ENCODE peak calls at places on chromosome 18, in nine cellular contexts. X, A, I, D, L, E, G, V and S are unnamed samples.

GRCh38 chr18:13178976-13179375 is 39.6 kb upstream of the LDLRAD4 start:
- DNase-seq in X (no peak), A (no peak), I (peak), D (no peak), L (no peak), E (peak), G (no peak), V (no peak), S (peak)

GRCh38 chr18:58335223-58335622 is 291.2 kb downstream of the NEDD4L start:
- DNase-seq in X (no peak), A (no peak), I (no peak), D (no peak), L (no peak), E (no peak), G (no peak), V (no peak), S (no peak)

GRCh38 chr18:48408111-48408726 is 964 bp downstream of the ZBTB7C start:
- DNase-seq in X (no peak), A (no peak), I (no peak), D (peak), L (no peak), E (no peak), G (peak), V (peak), S (no peak)

GRCh38 chr18:50610349-50610748 is 50.5 kb downstream of the MAPK4 start:
- DNase-seq in X (no peak), A (no peak), I (no peak), D (no peak), L (no peak), E (no peak), G (no peak), V (no peak), S (no peak)

GRCh38 chr18:7577706-7578105 is 10.6 kb downstream of the PTPRM start:
- DNase-seq in X (no peak), A (no peak), I (peak), D (no peak), L (no peak), E (peak), G (no peak), V (no peak), S (no peak)

GRCh38 chr18:70335892-70336726 is 47.3 kb downstream of the SOCS6 start:
- DNase-seq in X (no peak), A (no peak), I (no peak), D (no peak), L (peak), E (no peak), G (no peak), V (no peak), S (no peak)

GRCh38 chr18:58125183-58125582 is 81.2 kb downstream of the NEDD4L start:
- DNase-seq in X (no peak), A (no peak), I (no peak), D (no peak), L (no peak), E (peak), G (no peak), V (no peak), S (peak)

GRCh38 chr18:46756172-46756558 is 688 bp downstream of the ST8SIA5 start:
- DNase-seq in X (no peak), A (no peak), I (no peak), D (no peak), L (no peak), E (no peak), G (no peak), V (no peak), S (no peak)

GRCh38 chr18:9849407-9849961 is 36.3 kb upstream of the TXNDC2 start:
- DNase-seq in X (no peak), A (no peak), I (peak), D (no peak), L (no peak), E (no peak), G (peak), V (peak), S (no peak)

GRCh38 chr18:61578846-61579245 is 245.6 kb downstream of the CDH20 start:
- DNase-seq in X (no peak), A (no peak), I (no peak), D (no peak), L (no peak), E (no peak), G (no peak), V (no peak), S (no peak)

GRCh38 chr18:12287684-12288405 is 20.2 kb upstream of the TUBB6 start:
- DNase-seq in X (no peak), A (peak), I (no peak), D (peak), L (peak), E (peak), G (no peak), V (peak), S (peak)

GRCh38 chr18:62510744-62511143 is 12.1 kb upstream of the ZCCHC2 start:
- DNase-seq in X (no peak), A (no peak), I (no peak), D (no peak), L (no peak), E (peak), G (no peak), V (no peak), S (no peak)

GRCh38 chr18:71237636-71238035 is 948.8 kb downstream of the SOCS6 start:
- DNase-seq in X (no peak), A (no peak), I (peak), D (no peak), L (no peak), E (no peak), G (no peak), V (no peak), S (no peak)

GRCh38 chr18:48202899-48203260 is 206.3 kb downstream of the ZBTB7C start:
- DNase-seq in X (no peak), A (no peak), I (no peak), D (no peak), L (no peak), E (no peak), G (no peak), V (no peak), S (no peak)